ENCODE peak calls at places on chromosomes 16 and 17, in six cellular contexts. P is K562, V is A549, O is GM12878, B is IMR-90, U is HepG2. H is an unnamed sample.

GRCh38 chr17:64505320-64506200 is 529 bp downstream of the DDX5 start:
- DNase-seq in V (peak; percentile 84), U (peak; percentile 80), O (no peak), B (peak; percentile 82), P (peak; percentile 88), H (peak; percentile 57)

GRCh38 chr16:58503863-58504688 is 4.1 kb downstream of the NDRG4 start:
- DNase-seq in B (no peak), V (no peak), U (no peak), P (no peak), O (no peak), H (no peak)

GRCh38 chr17:39736319-39737165 is 1.2 kb upstream of the GRB7 start:
- DNase-seq in P (peak; percentile 24), V (peak; percentile 66), O (no peak), B (no peak), U (peak; percentile 90), H (no peak)

GRCh38 chr17:30808785-30809286 is 15.7 kb downstream of the CRLF3 start:
- DNase-seq in O (peak; percentile 91), U (no peak), B (no peak), V (no peak), P (no peak), H (no peak)

GRCh38 chr17:69761767-69762321 is 313.2 kb upstream of the KCNJ16 start:
- DNase-seq in U (peak; percentile 9), B (peak; percentile 99), P (no peak), O (no peak), V (peak; percentile 96), H (no peak)

GRCh38 chr17:9520649-9521435 is 54.8 kb downstream of the STX8 start:
- DNase-seq in P (peak; percentile 42), O (no peak), V (no peak), B (no peak), U (no peak), H (no peak)

GRCh38 chr16:9911989-9912388 is 270.2 kb downstream of the GRIN2A start:
- DNase-seq in P (no peak), U (no peak), V (no peak), B (no peak), O (no peak), H (no peak)

GRCh38 chr16:88863426-88863825 is 3.0 kb downstream of the PABPN1L start:
- DNase-seq in P (no peak), B (no peak), O (no peak), U (no peak), V (no peak), H (no peak)

GRCh38 chr16:29849505-29849904 is 13.5 kb downstream of the CDIPT start:
- DNase-seq in P (no peak), V (no peak), B (no peak), U (no peak), O (no peak), H (no peak)

GRCh38 chr16:52773026-52773425 is 226.1 kb upstream of the TOX3 start:
- DNase-seq in B (no peak), P (no peak), U (no peak), V (no peak), O (no peak), H (no peak)

GRCh38 chr16:81455006-81455405 is 10.4 kb downstream of the CMIP start:
- DNase-seq in B (no peak), O (no peak), V (no peak), U (no peak), P (no peak), H (no peak)

GRCh38 chr16:85309656-85310587 is 197.7 kb upstream of the CIBAR2 start:
- DNase-seq in P (peak; percentile 71), B (no peak), O (no peak), U (peak; percentile 34), V (no peak), H (no peak)

GRCh38 chr16:85387171-85387507 is 226.0 kb upstream of the GSE1 start:
- DNase-seq in B (no peak), U (no peak), O (no peak), V (no peak), P (no peak), H (no peak)

GRCh38 chr16:70433456-70434103 is 5.3 kb downstream of the ST3GAL2 start:
- DNase-seq in B (peak; percentile 87), P (peak; percentile 45), V (peak; percentile 48), O (no peak), U (no peak), H (no peak)

GRCh38 chr16:57617604-57618111 is 10.8 kb upstream of the ADGRG1 start:
- DNase-seq in B (no peak), V (no peak), U (no peak), O (no peak), P (no peak), H (no peak)

GRCh38 chr16:24971718-24972117 is 43.5 kb downstream of the ARHGAP17 start:
- DNase-seq in B (no peak), O (no peak), U (no peak), V (no peak), P (no peak), H (no peak)

GRCh38 chr16:84478172-84478948 is 26.1 kb downstream of the MEAK7 start:
- DNase-seq in O (no peak), U (no peak), B (peak; percentile 88), P (peak; percentile 18), V (no peak), H (no peak)

GRCh38 chr16:88768041-88768876 is 16.8 kb downstream of the PIEZO1 start:
- DNase-seq in B (peak; percentile 57), P (peak; percentile 79), U (no peak), V (no peak), O (no peak), H (no peak)

GRCh38 chr16:23874613-23875294 is 39.0 kb downstream of the PRKCB start:
- DNase-seq in B (no peak), U (no peak), V (no peak), P (no peak), O (no peak), H (no peak)

GRCh38 chr16:4689864-4690704 is 3.3 kb upstream of the NUDT16L1 start:
- DNase-seq in B (no peak), P (no peak), V (no peak), O (no peak), U (no peak), H (no peak)

GRCh38 chr16:4011225-4011939 is 104.9 kb downstream of the ADCY9 start:
- DNase-seq in O (no peak), U (no peak), B (no peak), P (no peak), V (no peak), H (no peak)

GRCh38 chr17:52124993-52125392 is 33.5 kb downstream of the CA10 start:
- DNase-seq in O (no peak), P (no peak), U (no peak), B (no peak), V (no peak), H (no peak)

GRCh38 chr17:7438050-7438614 is 1.2 kb upstream of the FGF11 start:
- DNase-seq in B (no peak), U (no peak), V (no peak), O (no peak), P (peak; percentile 74), H (no peak)

GRCh38 chr17:6239237-6239798 is 169.1 kb downstream of the WSCD1 start:
- DNase-seq in P (no peak), V (no peak), O (no peak), U (no peak), B (no peak), H (no peak)

GRCh38 chr16:31428277-31428597 is at the start of gene COX6A2:
- DNase-seq in V (no peak), B (no peak), U (no peak), O (no peak), P (no peak), H (no peak)

GRCh38 chr17:33949100-33949499 is 306.0 kb upstream of the CCL2 start:
- DNase-seq in O (no peak), U (no peak), B (no peak), P (peak; percentile 81), V (peak; percentile 42), H (peak; percentile 11)

GRCh38 chr17:72472116-72472515 is 351.3 kb downstream of the SOX9 start:
- DNase-seq in O (no peak), V (no peak), U (no peak), P (no peak), B (no peak), H (no peak)

GRCh38 chr17:76492989-76493501 is 8.2 kb downstream of the RHBDF2 start:
- DNase-seq in U (no peak), B (peak; percentile 93), P (no peak), O (peak; percentile 80), V (no peak), H (no peak)

GRCh38 chr16:86494565-86495356 is 15.6 kb upstream of the FOXF1 start:
- DNase-seq in B (no peak), P (no peak), V (no peak), U (no peak), O (no peak), H (no peak)

GRCh38 chr16:86494039-86494564 is 16.2 kb upstream of the FOXF1 start:
- DNase-seq in B (no peak), P (no peak), U (no peak), V (no peak), O (no peak), H (no peak)

GRCh38 chr16:86491643-86492030 is 18.7 kb upstream of the FOXF1 start:
- DNase-seq in V (no peak), U (no peak), O (no peak), B (no peak), P (no peak), H (no peak)

GRCh38 chr16:86492267-86492960 is 17.9 kb upstream of the FOXF1 start:
- DNase-seq in U (no peak), V (no peak), B (no peak), P (no peak), O (no peak), H (no peak)

GRCh38 chr16:86492961-86493639 is 17.2 kb upstream of the FOXF1 start:
- DNase-seq in B (no peak), U (no peak), P (no peak), V (no peak), O (no peak), H (no peak)
- TF ChIP-seq BHLHE40 in B (no peak), U (no peak), P (no peak), V (no peak), O (no peak), H (no peak)

GRCh38 chr17:78064708-78065107 is 63.8 kb downstream of the TMC6 start:
- DNase-seq in P (no peak), O (no peak), B (no peak), U (no peak), V (no peak), H (no peak)
- TF ChIP-seq BHLHE40 in P (no peak), O (no peak), B (no peak), U (no peak), V (no peak), H (no peak)

DNA sequence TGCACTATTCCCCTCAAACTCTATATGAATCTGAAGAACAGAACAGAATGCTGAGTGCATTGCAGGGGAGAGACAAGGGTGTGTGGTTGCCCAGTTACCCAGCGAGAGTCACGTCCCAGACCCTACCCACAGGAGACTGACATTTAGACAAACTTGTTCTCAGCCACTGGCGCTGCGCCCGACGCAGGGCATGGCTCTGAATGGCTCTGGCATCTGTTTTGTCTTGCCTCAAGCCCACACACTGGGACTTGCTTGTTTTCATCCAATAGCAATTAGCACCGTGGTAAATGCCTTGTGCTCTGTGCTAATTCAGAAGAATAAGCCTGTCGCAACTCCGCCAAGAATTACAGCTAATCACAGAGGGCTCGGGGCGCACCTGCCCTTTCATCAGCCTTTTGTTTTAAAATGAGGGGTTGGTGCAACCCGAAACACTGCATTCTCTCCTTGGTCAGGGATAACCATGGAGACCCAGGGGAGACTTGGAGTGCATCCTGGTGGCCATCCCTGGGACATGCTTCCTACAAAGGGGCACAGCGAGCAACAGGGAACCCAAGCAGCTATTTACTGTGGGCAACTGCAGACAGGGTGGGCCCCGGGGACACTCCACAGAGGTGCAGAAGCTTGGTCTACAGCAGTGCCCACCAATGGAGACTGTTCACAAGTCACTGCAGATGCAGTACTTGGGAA is 220.5 kb upstream of the ZFHX3 start:
- DNase-seq in U (peak; percentile 12), O (no peak), P (no peak), B (peak; percentile 16), V (peak; percentile 11), H (peak; percentile 30)
- TF ChIP-seq BHLHE40 in U (no peak), O (no peak), P (no peak), B (no peak), V (no peak), H (no peak)

GRCh38 chr17:79941088-79942010 is 94.3 kb downstream of the TBC1D16 start:
- DNase-seq in P (no peak), V (no peak), B (no peak), O (no peak), U (no peak), H (no peak)
- TF ChIP-seq BHLHE40 in P (no peak), V (no peak), B (no peak), O (no peak), U (no peak), H (no peak)